ENCODE peak calls at places on chromosome 7, in nine cellular contexts. S is HFFc6; V is pancreas; A is stimulated activated CD4-positive, alpha-beta T cell treated with anti-CD3 and anti-CD28 coated beads, Interleukin-2, amount 100 ng/mL, for 48 hours; B is tibial nerve; Y is NCI-H2081; T is AG08396; W is OCI-LY7; Z is 8988T. R is an unnamed sample.

GRCh38 chr7:563629-564170 is 44.1 kb upstream of the PDGFA start:
- DNase-seq in S (no peak), V (no peak), A (no peak), B (no peak), Y (no peak), T (no peak), W (no peak), Z (no peak), R (no peak)

GRCh38 chr7:27784399-27785053 is 44.6 kb downstream of the TAX1BP1 start:
- DNase-seq in S (peak; percentile 88), V (no peak), A (peak; percentile 19), B (no peak), Y (peak; percentile 6), T (peak; percentile 16), W (peak; percentile 48), Z (no peak), R (no peak)

GRCh38 chr7:127447326-127447945 is 54.9 kb upstream of the ZNF800 start:
- DNase-seq in S (peak; percentile 69), V (no peak), A (peak; percentile 26), B (no peak), Y (peak; percentile 47), T (peak; percentile 42), W (peak; percentile 82), Z (no peak), R (no peak)

GRCh38 chr7:30694218-30694745 is 12.0 kb upstream of the CRHR2 start:
- DNase-seq in S (no peak), V (peak; percentile 68), A (no peak), B (no peak), Y (no peak), T (no peak), W (no peak), Z (no peak), R (no peak)

GRCh38 chr7:157228864-157229422 is 90.2 kb downstream of the UBE3C start:
- DNase-seq in S (peak; percentile 38), V (no peak), A (no peak), B (no peak), Y (peak; percentile 17), T (peak; percentile 31), W (peak; percentile 37), Z (no peak), R (no peak)

GRCh38 chr7:132073920-132074589 is 502.2 kb downstream of the PLXNA4 start:
- DNase-seq in S (no peak), V (no peak), A (no peak), B (no peak), Y (no peak), T (no peak), W (no peak), Z (no peak), R (no peak)

GRCh38 chr7:140121321-140121720 is 55.5 kb downstream of the KDM7A start:
- DNase-seq in S (no peak), V (no peak), A (no peak), B (no peak), Y (no peak), T (no peak), W (no peak), Z (no peak), R (peak; percentile 23)

GRCh38 chr7:158108646-158109293 is 478.9 kb downstream of the PTPRN2 start:
- DNase-seq in S (no peak), V (no peak), A (no peak), B (no peak), Y (no peak), T (no peak), W (no peak), Z (no peak), R (peak; percentile 39)

GRCh38 chr7:55427279-55427788 is 62.2 kb downstream of the LANCL2 start:
- DNase-seq in S (no peak), V (no peak), A (no peak), B (no peak), Y (no peak), T (no peak), W (no peak), Z (no peak), R (no peak)

GRCh38 chr7:158413962-158414961 is 173.4 kb downstream of the PTPRN2 start:
- DNase-seq in S (peak; percentile 0), V (no peak), A (no peak), B (peak; percentile 32), Y (peak; percentile 47), T (no peak), W (no peak), Z (no peak), R (no peak)

GRCh38 chr7:36943591-36944430 is 219.5 kb upstream of the AOAH start:
- DNase-seq in S (no peak), V (no peak), A (no peak), B (no peak), Y (no peak), T (no peak), W (peak; percentile 6), Z (no peak), R (no peak)

GRCh38 chr7:107262857-107263256 is 94.1 kb downstream of the HBP1 start:
- DNase-seq in S (no peak), V (no peak), A (no peak), B (no peak), Y (no peak), T (no peak), W (no peak), Z (no peak), R (no peak)

GRCh38 chr7:83976302-83976701 is 218.3 kb downstream of the SEMA3A start:
- DNase-seq in S (peak; percentile 36), V (no peak), A (no peak), B (no peak), Y (peak; percentile 33), T (peak; percentile 21), W (peak; percentile 36), Z (no peak), R (peak; percentile 6)

GRCh38 chr7:74479066-74479781 is 25.5 kb downstream of the GTF2IRD1 start:
- DNase-seq in S (no peak), V (peak; percentile 43), A (no peak), B (peak; percentile 28), Y (peak; percentile 92), T (no peak), W (no peak), Z (no peak), R (peak; percentile 58)

GRCh38 chr7:157615101-157615817 is 278.5 kb downstream of the DNAJB6 start:
- DNase-seq in S (no peak), V (no peak), A (no peak), B (no peak), Y (no peak), T (peak; percentile 69), W (no peak), Z (no peak), R (no peak)

GRCh38 chr7:29087840-29088169 is 58.5 kb downstream of the CPVL start:
- DNase-seq in S (no peak), V (no peak), A (no peak), B (no peak), Y (no peak), T (no peak), W (no peak), Z (no peak), R (peak; percentile 26)

GRCh38 chr7:34281260-34281659 is 375.9 kb downstream of the BMPER start:
- DNase-seq in S (no peak), V (no peak), A (no peak), B (no peak), Y (no peak), T (no peak), W (peak; percentile 1), Z (no peak), R (no peak)

GRCh38 chr7:52992479-52993195 is 42.8 kb upstream of the POM121L12 start:
- DNase-seq in S (no peak), V (no peak), A (no peak), B (no peak), Y (no peak), T (no peak), W (no peak), Z (no peak), R (no peak)

GRCh38 chr7:30795161-30795943 is 24.1 kb downstream of the MINDY4 start:
- DNase-seq in S (no peak), V (no peak), A (no peak), B (no peak), Y (no peak), T (no peak), W (no peak), Z (no peak), R (no peak)

GRCh38 chr7:35723011-35723410 is 28.1 kb upstream of the HERPUD2 start:
- DNase-seq in S (peak; percentile 47), V (no peak), A (no peak), B (no peak), Y (no peak), T (no peak), W (no peak), Z (no peak), R (no peak)

GRCh38 chr7:88759216-88759955 is at the start of gene ZNF804B:
- DNase-seq in S (no peak), V (peak; percentile 52), A (no peak), B (no peak), Y (peak; percentile 70), T (peak; percentile 3), W (no peak), Z (no peak), R (no peak)

R was measured in NCI-H2029.